ENCODE peak calls at places on chromosomes 2 and 18, in ten cellular contexts. M is neural progenitor cell, A is IMR-90, F is endodermal cell, S is kidney epithelial cell, H is heart right ventricle, P is left lung, J is fibroblast of pulmonary artery, K is stomach, X is retinal pigment epithelial cell. E is an unnamed sample.

GRCh38 chr2:28153851-28154250 is 238.8 kb upstream of the FOSL2 start:
- DNase-seq in P (no peak), M (no peak), J (no peak), S (no peak), H (no peak), X (no peak), A (no peak), K (no peak), F (no peak), E (no peak)

GRCh38 chr2:173218331-173219056 is 136.2 kb upstream of the CDCA7 start:
- DNase-seq in A (peak; percentile 24), X (no peak), K (no peak), S (no peak), H (peak; percentile 33), P (no peak), J (peak; percentile 43), F (peak; percentile 64), M (peak; percentile 50), E (no peak)

GRCh38 chr18:50428531-50429206 is 53.8 kb downstream of the SKA1 start:
- DNase-seq in X (no peak), S (no peak), A (no peak), F (no peak), H (no peak), J (peak; percentile 40), M (no peak), P (no peak), K (no peak), E (peak; percentile 4)

GRCh38 chr18:10926565-10927194 is 222.7 kb downstream of the PIEZO2 start:
- DNase-seq in J (peak; percentile 70), S (no peak), F (no peak), H (peak; percentile 12), X (no peak), M (no peak), K (no peak), P (peak; percentile 50), A (peak; percentile 68), E (peak; percentile 46)

GRCh38 chr2:28389399-28390240 is 3.0 kb upstream of the FOSL2 start:
- DNase-seq in A (no peak), K (no peak), M (peak; percentile 51), J (no peak), S (no peak), P (no peak), F (peak; percentile 85), H (no peak), X (no peak), E (no peak)

GRCh38 chr2:109284816-109285215 is 155.8 kb downstream of the SH3RF3 start:
- DNase-seq in P (no peak), J (peak; percentile 75), S (no peak), K (no peak), M (no peak), H (peak; percentile 63), F (no peak), A (peak; percentile 79), X (no peak), E (peak; percentile 82)

GRCh38 chr2:157830696-157831570 is 45.2 kb downstream of the ACVR1 start:
- DNase-seq in M (no peak), J (peak; percentile 95), S (peak; percentile 96), K (no peak), A (peak; percentile 97), H (no peak), X (peak; percentile 98), F (no peak), P (no peak), E (peak; percentile 90)

GRCh38 chr2:55721601-55722215 is 28.1 kb upstream of the PNPT1 start:
- DNase-seq in M (no peak), P (no peak), A (peak; percentile 73), X (no peak), F (no peak), J (no peak), K (no peak), H (no peak), S (no peak), E (no peak)

GRCh38 chr18:53070706-53071105 is 730.7 kb downstream of the DCC start:
- DNase-seq in A (no peak), H (no peak), K (no peak), F (no peak), X (no peak), J (no peak), P (no peak), M (no peak), S (no peak), E (no peak)

GRCh38 chr2:38778686-38779082 is 674 bp downstream of the GEMIN6 start:
- DNase-seq in F (no peak), A (no peak), H (no peak), X (no peak), J (no peak), M (peak; percentile 12), S (no peak), K (no peak), P (no peak), E (no peak)

GRCh38 chr2:134540954-134541353 is 177.8 kb downstream of the TMEM163 start:
- DNase-seq in J (no peak), H (no peak), M (no peak), K (no peak), X (no peak), F (no peak), A (no peak), P (no peak), S (no peak), E (no peak)

GRCh38 chr2:64626963-64627760 is 26.6 kb downstream of the SERTAD2 start:
- DNase-seq in M (peak; percentile 86), P (peak; percentile 41), X (no peak), A (no peak), F (peak; percentile 81), H (no peak), S (no peak), J (no peak), K (no peak), E (no peak)

GRCh38 chr2:233912799-233913423 is 4.3 kb upstream of the TRPM8 start:
- DNase-seq in A (peak; percentile 37), H (no peak), S (peak; percentile 19), F (peak; percentile 94), K (no peak), J (peak; percentile 54), M (peak; percentile 70), P (no peak), X (peak; percentile 5), E (no peak)

GRCh38 chr18:73645175-73645715 is 502.4 kb downstream of the FBXO15 start:
- DNase-seq in K (no peak), F (no peak), S (no peak), M (no peak), P (no peak), J (peak; percentile 33), A (peak; percentile 77), H (no peak), X (no peak), E (peak; percentile 11)

DNA sequence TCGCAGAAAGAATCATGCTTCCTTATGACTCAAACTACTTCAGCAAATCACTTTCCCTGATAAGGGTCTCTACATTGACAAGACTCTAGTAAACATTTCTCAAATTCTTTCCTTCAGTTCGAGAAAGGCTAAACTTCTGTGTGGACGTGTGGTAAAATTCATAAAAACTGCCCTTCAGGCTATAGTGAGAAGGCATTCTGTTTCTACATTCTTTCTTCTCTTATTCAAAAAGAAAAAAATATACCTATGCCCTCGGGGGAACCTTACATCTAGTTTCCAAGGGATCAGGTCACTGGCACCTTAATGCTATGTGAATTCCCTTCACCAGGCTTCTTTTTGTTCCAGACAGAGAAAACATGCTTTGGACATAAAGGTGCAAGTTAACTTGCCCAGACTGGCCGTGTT is 4.9 kb downstream of the VIT start:
- DNase-seq in F (no peak), J (no peak), H (no peak), P (no peak), S (no peak), M (peak; percentile 20), A (peak; percentile 20), X (no peak), K (no peak), E (no peak)
- TF ChIP-seq CTCF in F (peak; percentile 67), J (peak; percentile 3), H (no peak), P (no peak), S (no peak), M (peak; percentile 26), A (no peak), X (peak; percentile 16), K (no peak), E (peak; percentile 29)

DNA sequence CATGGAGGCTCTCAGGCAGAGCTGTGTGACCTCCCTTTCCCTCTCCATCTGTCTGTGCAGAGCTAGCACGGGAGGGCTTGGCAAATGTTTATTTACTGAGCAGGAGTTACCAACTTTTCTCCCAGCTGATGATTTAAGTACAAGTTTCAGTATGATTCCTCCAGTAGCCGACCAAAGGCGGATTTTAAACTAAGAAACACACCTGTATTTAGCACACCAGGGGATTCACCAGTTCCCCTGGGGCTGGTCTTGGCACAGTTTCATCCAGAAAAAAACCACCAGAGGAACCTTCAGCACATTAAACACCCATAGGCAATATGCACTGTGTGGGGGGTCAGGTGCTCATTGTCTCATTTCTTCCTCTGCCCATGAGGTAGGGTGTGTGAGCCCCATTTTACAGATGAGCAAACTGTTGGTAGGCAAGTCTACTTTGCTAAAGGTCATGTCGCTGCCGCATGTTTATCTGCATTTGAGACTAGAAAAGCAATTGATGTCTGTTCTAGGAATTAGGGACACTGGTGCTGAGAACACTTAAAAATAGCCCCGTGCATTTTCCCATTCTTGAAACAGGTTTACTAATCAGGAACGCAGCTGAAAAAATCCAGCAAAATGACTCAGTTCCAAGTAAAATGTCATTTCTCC is 167.0 kb upstream of the ID2 start:
- DNase-seq in M (no peak), X (no peak), S (no peak), A (no peak), F (no peak), P (no peak), K (no peak), H (no peak), J (no peak), E (no peak)
- H3K4me3 ChIP-seq in M (no peak overlapping the region), X (no peak overlapping the region), S (no peak overlapping the region), A (no peak overlapping the region), F (no peak overlapping the region), P (no peak overlapping the region), K (no peak overlapping the region), H (no peak overlapping the region), J (no peak overlapping the region), E (no peak overlapping the region)

GRCh38 chr2:11738589-11739436 is 7.6 kb upstream of the LPIN1 start:
- DNase-seq in X (no peak), P (no peak), M (peak; percentile 79), K (peak; percentile 66), F (peak; percentile 86), S (no peak), A (peak; percentile 87), J (peak; percentile 93), H (peak; percentile 56), E (peak; percentile 89)
- TF ChIP-seq CTCF in X (peak; percentile 76), P (peak; percentile 18), M (peak; percentile 60), K (peak; percentile 45), F (peak; percentile 78), S (peak; percentile 65), A (peak; percentile 59), J (peak; percentile 68), H (no peak), E (peak; percentile 70)

DNA sequence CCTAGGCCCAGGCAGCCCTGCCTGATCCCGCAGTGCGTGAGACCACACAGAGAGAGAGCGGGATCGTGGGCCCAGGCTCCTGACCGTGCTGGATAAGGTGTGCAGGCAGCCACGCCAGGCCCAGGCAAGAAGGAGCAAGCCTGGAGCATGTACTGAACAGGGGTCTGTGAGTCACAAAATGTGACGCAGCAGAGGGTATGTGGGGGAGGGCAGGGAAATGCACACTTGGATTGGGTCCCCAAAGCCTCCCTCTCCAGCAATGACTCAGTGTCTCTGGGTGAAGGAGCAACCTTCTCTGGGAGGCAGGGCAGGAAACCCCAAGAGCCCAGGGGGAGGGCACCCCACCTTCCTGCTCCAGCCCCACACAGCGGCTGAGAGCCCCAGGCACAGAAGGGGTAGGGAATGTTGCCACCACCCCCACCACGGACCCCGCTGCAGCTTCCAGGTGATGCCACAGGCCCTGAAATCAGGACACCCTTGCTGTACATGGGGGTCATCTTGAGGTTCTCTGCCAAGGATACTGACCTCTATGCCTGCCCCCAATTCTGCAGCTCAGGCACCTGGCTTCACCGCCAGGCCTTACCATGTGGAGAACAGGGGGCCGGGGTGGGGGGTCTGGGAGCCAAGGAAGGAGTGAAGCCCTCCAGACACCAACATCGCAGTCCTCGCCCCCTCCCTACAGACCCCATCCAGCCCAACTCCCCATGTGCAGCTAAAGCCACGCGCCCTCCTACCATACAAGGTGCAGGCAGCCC is 1.3 kb upstream of the GPC1 start:
- DNase-seq in K (no peak), F (no peak), P (peak; percentile 60), X (peak; percentile 88), S (peak; percentile 77), H (no peak), M (no peak), A (peak; percentile 98), J (peak; percentile 93), E (peak; percentile 94)
- H3K4me3 ChIP-seq in K (peak overlapping the region; percentile 69), F (peak overlapping the region; percentile 84), P (peak overlapping the region; percentile 59), X (peak overlapping the region; percentile 53), S (peak overlapping the region; percentile 46), H (peak overlapping the region; percentile 69), M (peak overlapping the region; percentile 97), A (peak overlapping the region; percentile 52), J (peak overlapping the region; percentile 61), E (peak overlapping the region; percentile 65)

E was measured in AG10803.